ENCODE peak calls at places on chromosomes 6 and 20, in four cellular contexts. One of them, this sample, is unnamed.

GRCh38 chr20:57782631-57783041 is 72.8 kb upstream of the PMEPA1 start:
- DNase-seq in hippocampal formation: no peak
- DNase-seq in tibial nerve: no peak
- DNase-seq in iris pigment epithelial cell: no peak
- DNase-seq in this sample: no peak

GRCh38 chr20:17614176-17614811 is 44.4 kb downstream of the DSTN start:
- DNase-seq in hippocampal formation: no peak
- DNase-seq in tibial nerve: no peak
- DNase-seq in iris pigment epithelial cell: peak
- DNase-seq in this sample: no peak

GRCh38 chr6:6943411-6943810 is 164.3 kb upstream of the RREB1 start:
- DNase-seq in hippocampal formation: no peak
- DNase-seq in tibial nerve: no peak
- DNase-seq in iris pigment epithelial cell: no peak
- DNase-seq in this sample: no peak

GRCh38 chr6:144395014-144395413 is 109.9 kb downstream of the UTRN start:
- DNase-seq in hippocampal formation: no peak
- DNase-seq in tibial nerve: no peak
- DNase-seq in iris pigment epithelial cell: peak
- DNase-seq in this sample: no peak

GRCh38 chr6:130111031-130111430 is 92.7 kb downstream of the L3MBTL3 start:
- DNase-seq in hippocampal formation: no peak
- DNase-seq in tibial nerve: no peak
- DNase-seq in iris pigment epithelial cell: no peak
- DNase-seq in this sample: no peak

GRCh38 chr6:125267806-125268523 is 33.8 kb downstream of the HDDC2 start:
- DNase-seq in hippocampal formation: no peak
- DNase-seq in tibial nerve: no peak
- DNase-seq in iris pigment epithelial cell: peak
- DNase-seq in this sample: no peak

GRCh38 chr6:34791842-34792604 is at the start of gene BLTP3A:
- DNase-seq in hippocampal formation: peak
- DNase-seq in tibial nerve: peak
- DNase-seq in iris pigment epithelial cell: peak
- DNase-seq in this sample: peak

GRCh38 chr6:163688971-163689370 is 274.5 kb downstream of the QKI start:
- DNase-seq in hippocampal formation: no peak
- DNase-seq in tibial nerve: no peak
- DNase-seq in iris pigment epithelial cell: peak
- DNase-seq in this sample: no peak

GRCh38 chr6:42696526-42697267 is 25.7 kb downstream of the PRPH2 start:
- DNase-seq in hippocampal formation: no peak
- DNase-seq in tibial nerve: no peak
- DNase-seq in iris pigment epithelial cell: peak
- DNase-seq in this sample: no peak

GRCh38 chr6:132418566-132418965 is 17.3 kb upstream of the MOXD1 start:
- DNase-seq in hippocampal formation: no peak
- DNase-seq in tibial nerve: no peak
- DNase-seq in iris pigment epithelial cell: no peak
- DNase-seq in this sample: no peak

GRCh38 chr6:1774541-1774940 is 164.8 kb downstream of the FOXC1 start:
- DNase-seq in hippocampal formation: no peak
- DNase-seq in tibial nerve: no peak
- DNase-seq in iris pigment epithelial cell: peak
- DNase-seq in this sample: no peak

GRCh38 chr6:167845856-167846255 is 19.1 kb downstream of the AFDN start:
- DNase-seq in hippocampal formation: no peak
- DNase-seq in tibial nerve: no peak
- DNase-seq in iris pigment epithelial cell: no peak
- DNase-seq in this sample: no peak

GRCh38 chr6:127102859-127103258 is 15.6 kb upstream of the RSPO3 start:
- DNase-seq in hippocampal formation: no peak
- DNase-seq in tibial nerve: no peak
- DNase-seq in iris pigment epithelial cell: no peak
- DNase-seq in this sample: no peak